ENCODE peak calls at places on chromosomes 5 and 9, in seven cellular contexts. T is fibroblast of pulmonary artery, I is neural progenitor cell, N is coronary artery, B is cardiac muscle cell, M is K562, E is epithelial cell of proximal tubule. Y is an unnamed sample.

GRCh38 chr5:139178948-139179347 is 19.2 kb downstream of the SIL1 start:
- DNase-seq in E (no peak), M (peak), N (no peak), T (peak), B (peak), I (peak), Y (no peak)

GRCh38 chr5:72598461-72599433 is 91.5 kb upstream of the ZNF366 start:
- DNase-seq in M (peak), N (no peak), T (peak), E (no peak), B (peak), I (no peak), Y (no peak)

GRCh38 chr5:33272288-33272687 is 168.5 kb upstream of the TARS1 start:
- DNase-seq in T (peak), M (no peak), E (peak), I (no peak), B (peak), N (no peak), Y (no peak)

GRCh38 chr9:20264896-20265295 is 357.4 kb downstream of the MLLT3 start:
- DNase-seq in N (no peak), I (no peak), M (no peak), T (no peak), B (no peak), E (no peak), Y (no peak)

GRCh38 chr5:149317281-149318048 is 27.8 kb upstream of the GRPEL2 start:
- DNase-seq in N (no peak), E (no peak), I (peak), B (peak), T (peak), M (peak), Y (no peak)

GRCh38 chr5:174843263-174844250 is 119.2 kb downstream of the MSX2 start:
- DNase-seq in I (peak), N (no peak), E (no peak), M (no peak), B (no peak), T (no peak), Y (no peak)

GRCh38 chr5:179158556-179158955 is 98.4 kb downstream of the ZNF354C start:
- DNase-seq in M (no peak), E (no peak), N (no peak), I (no peak), B (no peak), T (no peak), Y (no peak)

GRCh38 chr5:133779828-133780475 is 167.6 kb upstream of the FSTL4 start:
- DNase-seq in E (no peak), B (no peak), T (no peak), M (peak), I (no peak), N (peak), Y (peak)

GRCh38 chr9:101309139-101309538 is 75.7 kb downstream of the BAAT start:
- DNase-seq in T (no peak), N (no peak), M (no peak), B (no peak), E (no peak), I (no peak), Y (no peak)

GRCh38 chr9:3271581-3271980 is 254.2 kb downstream of the RFX3 start:
- DNase-seq in M (no peak), N (no peak), T (no peak), B (no peak), I (peak), E (no peak), Y (no peak)

GRCh38 chr9:126327750-126328120 is 1.1 kb downstream of the MVB12B start:
- DNase-seq in N (no peak), T (no peak), B (no peak), I (peak), M (no peak), E (no peak), Y (no peak)

DNA sequence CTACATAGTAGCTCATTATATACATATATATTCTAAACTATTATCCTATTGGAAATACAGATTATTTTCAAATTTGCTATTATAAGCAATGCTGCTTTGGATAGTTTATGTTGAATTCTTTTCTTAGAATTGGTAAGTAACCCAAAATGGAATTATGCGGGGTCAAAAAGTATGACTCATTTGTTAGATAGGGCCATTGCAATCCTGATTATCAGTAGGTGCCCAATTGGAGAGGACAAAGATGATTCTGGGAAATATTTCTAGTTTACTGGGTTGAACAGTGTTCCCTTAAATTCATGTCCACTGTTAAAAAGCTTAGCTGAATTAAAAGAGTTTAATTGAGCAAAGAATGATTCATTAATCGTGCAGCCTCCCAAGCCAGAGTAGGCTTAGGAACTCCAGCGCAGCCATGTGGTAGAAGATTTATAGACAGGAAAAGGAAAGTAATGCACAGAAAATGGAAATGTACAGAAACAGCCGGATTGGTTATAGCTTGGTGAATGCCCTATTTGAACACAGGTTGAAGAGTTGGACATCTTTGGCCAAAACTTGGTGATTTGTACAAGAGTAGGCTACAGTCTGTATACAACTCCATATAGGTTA is 81.8 kb downstream of the GDNF start:
- DNase-seq in M (no peak), N (no peak), I (no peak), E (no peak), B (peak), T (no peak), Y (no peak)
- TF ChIP-seq CTCF in M (no peak), N (no peak), I (no peak), E (peak), B (peak), T (peak), Y (no peak)

GRCh38 chr5:23007226-23007625 is 154.1 kb upstream of the CDH12 start:
- DNase-seq in E (no peak), N (no peak), B (no peak), I (no peak), T (peak), M (no peak), Y (no peak)
- TF ChIP-seq CTCF in E (no peak), N (no peak), B (no peak), I (no peak), T (no peak), M (no peak), Y (no peak)

DNA sequence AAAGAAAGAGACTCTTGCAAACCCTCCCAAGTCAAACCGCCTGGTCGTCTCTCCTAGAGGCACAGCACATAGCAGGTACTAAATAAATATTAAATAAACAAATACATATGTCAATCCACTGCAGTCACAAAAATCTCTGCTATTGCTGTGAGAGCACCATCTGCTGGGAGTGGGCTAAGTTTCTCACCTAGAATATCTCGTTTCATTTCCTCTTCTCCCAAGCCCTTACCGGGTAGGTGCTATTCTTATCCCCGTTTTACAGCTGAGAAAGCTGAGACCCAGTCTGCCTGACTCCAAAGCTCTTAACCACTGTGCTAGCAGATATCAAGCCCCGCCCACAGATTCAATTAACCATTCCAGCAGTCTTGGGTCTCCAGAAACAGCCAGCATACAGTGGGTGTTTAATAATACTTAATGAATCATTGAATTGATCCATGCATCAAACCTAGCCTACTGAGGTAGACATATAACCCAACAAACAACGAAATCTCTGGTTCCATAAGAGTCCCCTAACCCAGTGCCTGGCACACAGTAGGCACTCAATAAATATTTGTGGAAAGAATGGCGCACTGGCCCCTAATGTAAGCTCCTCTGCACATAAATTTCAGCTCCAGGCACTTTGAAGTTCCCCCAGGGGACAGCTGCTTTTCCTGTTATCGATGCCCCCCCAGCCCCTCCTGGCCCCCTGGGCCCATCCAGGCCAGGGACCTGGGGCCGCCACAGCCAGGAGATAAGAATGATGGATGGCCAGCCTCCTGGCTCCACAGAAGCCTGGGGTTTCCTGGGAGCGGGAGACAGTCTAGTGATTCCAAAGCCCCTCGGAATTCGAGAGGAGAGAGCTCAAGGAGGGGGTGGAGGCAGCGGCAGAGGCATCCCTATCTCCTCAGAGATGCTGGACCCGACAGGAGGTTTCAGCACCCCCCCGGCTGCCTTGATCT is 98.1 kb upstream of the HAND1 start:
- DNase-seq in E (no peak), I (no peak), M (no peak), T (no peak), B (no peak), N (no peak), Y (peak)
- TF ChIP-seq CTCF in E (peak), I (no peak), M (no peak), T (no peak), B (no peak), N (no peak), Y (no peak)

DNA sequence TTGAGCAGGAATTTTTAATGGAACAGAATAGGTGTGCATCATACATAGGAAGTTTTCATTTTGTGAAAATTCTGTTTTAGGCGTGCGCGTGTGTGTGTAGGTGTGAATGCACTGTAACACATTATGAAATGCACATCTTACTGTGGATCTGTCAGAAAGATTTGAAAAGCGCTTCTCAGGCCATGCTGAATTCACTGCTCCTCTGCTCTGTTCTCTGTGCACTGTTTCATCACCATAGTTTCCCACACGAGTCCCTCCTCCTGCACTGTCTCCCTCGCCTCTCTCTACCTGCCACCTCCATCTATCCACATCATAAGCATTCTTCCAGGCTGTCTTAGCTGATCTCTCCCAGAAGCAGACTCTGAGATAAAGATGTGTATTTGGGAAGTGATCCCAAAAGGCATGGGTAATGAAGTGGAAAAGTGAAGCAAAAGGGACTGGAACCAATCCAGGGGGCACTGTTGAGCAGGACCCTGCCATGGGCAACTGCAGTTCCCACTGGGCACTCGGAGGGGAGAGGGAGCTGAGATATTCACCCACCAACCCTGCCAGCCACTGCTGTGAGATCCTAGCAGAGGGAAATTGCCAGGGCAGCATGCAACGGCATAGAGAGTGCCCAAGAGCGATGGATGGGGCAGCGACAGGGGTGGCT is 65.9 kb downstream of the GABBR2 start:
- DNase-seq in M (peak), E (no peak), T (no peak), N (no peak), B (no peak), I (peak), Y (no peak)
- TF ChIP-seq CTCF in M (peak), E (peak), T (peak), N (no peak), B (no peak), I (peak), Y (no peak)

GRCh38 chr5:15992918-15993317 is 186.7 kb downstream of the MARCHF11 start:
- DNase-seq in N (no peak), B (peak), T (peak), I (no peak), E (peak), M (no peak), Y (no peak)
- TF ChIP-seq CTCF in N (no peak), B (peak), T (peak), I (no peak), E (peak), M (no peak), Y (no peak)

DNA sequence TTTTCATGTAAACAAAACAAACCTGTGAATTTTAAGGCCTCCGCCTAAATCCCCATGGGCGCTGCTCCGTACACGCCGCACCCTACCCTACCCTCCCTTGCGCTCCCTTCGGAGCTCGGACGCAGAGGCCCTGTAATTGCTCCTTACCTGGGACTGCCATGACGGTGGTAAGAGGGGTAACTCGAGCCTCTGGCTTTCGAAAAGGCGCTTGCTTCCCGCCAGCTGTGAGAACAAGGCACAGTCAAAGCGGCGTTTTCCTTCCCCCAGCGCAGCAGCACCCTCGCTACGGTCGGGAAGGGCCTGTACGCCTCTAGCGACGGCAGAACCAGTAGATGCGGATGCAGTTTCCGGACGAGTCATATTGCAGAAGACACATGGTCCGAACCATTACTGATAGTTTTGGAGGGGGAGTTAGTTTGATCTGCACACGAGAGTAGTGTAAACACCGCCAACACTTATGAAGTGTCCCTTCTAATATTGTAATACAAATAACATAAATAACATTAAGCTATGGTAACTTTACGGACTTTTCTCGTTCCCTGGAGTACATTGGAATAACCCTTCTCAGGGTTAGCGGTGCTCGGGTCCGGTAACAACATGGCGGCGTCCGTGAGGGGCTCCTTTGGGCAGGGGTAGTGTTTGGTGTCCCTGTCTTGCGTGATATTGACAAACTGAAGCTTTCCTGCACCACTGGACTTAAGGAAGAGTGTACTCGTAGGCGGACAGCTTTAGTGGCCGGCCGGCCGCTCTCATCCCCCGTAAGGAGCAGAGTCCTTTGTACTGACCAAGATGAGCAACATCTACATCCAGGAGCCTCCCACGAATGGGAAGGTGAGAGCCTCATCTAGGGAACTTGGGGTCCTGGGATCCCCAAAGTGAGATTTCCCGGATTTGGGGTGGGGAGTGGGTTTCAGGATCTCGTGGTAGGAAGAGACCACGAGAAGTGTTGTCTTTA is at the start of the genes CWC27 and SREK1IP1:
- DNase-seq in I (peak), N (peak), M (peak), E (peak), T (peak), B (peak), Y (peak)
- TF ChIP-seq CTCF in I (peak), N (no peak), M (no peak), E (peak), T (peak), B (peak), Y (no peak)

GRCh38 chr9:74762950-74763349 is 124.8 kb downstream of the TRPM6 start:
- DNase-seq in E (no peak), M (no peak), N (no peak), B (no peak), I (no peak), T (no peak), Y (no peak)
- TF ChIP-seq CTCF in E (no peak), M (no peak), N (no peak), B (no peak), I (peak), T (no peak), Y (no peak)

DNA sequence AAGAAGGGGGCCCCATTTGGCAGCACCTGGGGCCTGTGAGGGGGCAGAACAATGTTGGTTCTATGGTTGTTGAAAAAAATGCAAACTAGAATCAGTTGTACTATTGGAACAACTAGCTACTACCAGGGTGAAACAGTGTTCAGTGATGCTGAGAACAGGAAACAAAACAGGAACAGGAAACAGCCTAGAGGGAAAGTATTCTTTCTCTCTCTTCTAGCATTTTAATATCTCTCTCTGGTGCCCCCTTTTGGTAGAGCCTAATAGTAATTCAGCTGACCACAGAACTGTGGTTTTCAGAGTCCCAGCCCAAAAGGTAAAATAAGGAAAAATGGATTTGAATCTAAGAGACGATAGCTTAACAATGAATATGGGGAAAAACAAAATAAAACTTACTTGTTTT is 138.0 kb upstream of the KCNN2 start:
- DNase-seq in M (peak), B (peak), I (peak), N (no peak), E (no peak), T (peak), Y (no peak)
- TF ChIP-seq CTCF in M (no peak), B (peak), I (peak), N (no peak), E (peak), T (peak), Y (peak)

GRCh38 chr9:76999261-76999660 is 20.2 kb upstream of the FOXB2 start:
- DNase-seq in T (no peak), B (no peak), M (no peak), I (no peak), N (no peak), E (no peak), Y (no peak)

GRCh38 chr9:77000330-77000729 is 19.1 kb upstream of the FOXB2 start:
- DNase-seq in B (no peak), E (no peak), M (no peak), T (no peak), N (no peak), I (no peak), Y (no peak)

DNA sequence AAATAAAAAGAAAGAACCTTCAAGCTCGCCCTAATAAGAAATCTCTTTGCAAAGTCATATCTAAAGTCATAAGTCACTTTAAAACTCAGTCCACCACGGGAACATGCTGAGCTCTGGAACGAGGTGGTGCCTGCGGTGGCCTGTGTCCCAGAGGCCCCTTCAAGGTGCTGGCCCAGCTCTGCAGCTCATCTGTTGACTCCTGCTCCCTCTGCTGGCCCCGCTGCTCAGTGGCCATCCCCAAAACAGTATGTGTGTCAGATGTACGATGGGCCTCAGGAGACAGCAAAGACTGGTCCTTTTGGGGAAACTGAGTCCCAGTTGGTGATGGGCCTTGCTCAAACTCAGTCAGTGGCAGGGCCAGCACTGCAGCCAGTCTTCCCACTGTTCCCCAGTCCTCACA is 22.8 kb upstream of the FOXB2 start:
- DNase-seq in B (peak), N (no peak), E (no peak), T (peak), M (peak), I (peak), Y (no peak)
- TF ChIP-seq CTCF in B (peak), N (no peak), E (peak), T (peak), M (peak), I (peak), Y (peak)

GRCh38 chr9:136923881-136924280 is 20.7 kb downstream of the FBXW5 start:
- DNase-seq in T (no peak), E (no peak), B (no peak), M (no peak), N (no peak), I (no peak), Y (no peak)

GRCh38 chr9:136926749-136927148 is 17.8 kb downstream of the FBXW5 start:
- DNase-seq in M (no peak), I (no peak), E (no peak), T (no peak), N (no peak), B (no peak), Y (no peak)

GRCh38 chr9:136925414-136926153 is 19.0 kb downstream of the FBXW5 start:
- DNase-seq in M (no peak), T (no peak), N (no peak), B (no peak), I (no peak), E (no peak), Y (no peak)

GRCh38 chr9:136927343-136928261 is 16.9 kb downstream of the FBXW5 start:
- DNase-seq in E (no peak), B (peak), M (no peak), N (no peak), T (peak), I (no peak), Y (no peak)

GRCh38 chr9:136926154-136926704 is 18.3 kb downstream of the FBXW5 start:
- DNase-seq in E (no peak), M (no peak), I (no peak), T (no peak), N (no peak), B (no peak), Y (no peak)
- TF ChIP-seq CTCF in E (no peak), M (peak), I (no peak), T (no peak), N (no peak), B (no peak), Y (no peak)

Y was measured in osteocyte.